ENCODE peak calls at places on chromosomes 7 and 10, in eight cellular contexts. G, L, Z, W, R, E, S and J are unnamed samples.

GRCh38 chr7:47153571-47153970 is 428.3 kb downstream of the TNS3 start:
- DNase-seq in G (no peak), L (peak), Z (no peak), W (no peak), R (no peak), E (no peak), S (peak), J (no peak)

GRCh38 chr7:101829374-101829773 is 11.9 kb downstream of the CUX1 start:
- DNase-seq in G (no peak), L (no peak), Z (no peak), W (no peak), R (no peak), E (no peak), S (no peak), J (no peak)

GRCh38 chr7:2657920-2658671 is 26.3 kb downstream of the TTYH3 start:
- DNase-seq in G (no peak), L (no peak), Z (no peak), W (no peak), R (no peak), E (no peak), S (no peak), J (no peak)

GRCh38 chr7:155299539-155300202 is 2.0 kb downstream of the INSIG1 start:
- DNase-seq in G (peak), L (peak), Z (no peak), W (no peak), R (no peak), E (peak), S (peak), J (no peak)

GRCh38 chr10:132365102-132365501 is 31.9 kb upstream of the PWWP2B start:
- DNase-seq in G (no peak), L (no peak), Z (no peak), W (no peak), R (no peak), E (no peak), S (no peak), J (no peak)

GRCh38 chr7:17854297-17855047 is 85.8 kb downstream of the SNX13 start:
- DNase-seq in G (no peak), L (no peak), Z (no peak), W (no peak), R (no peak), E (no peak), S (no peak), J (no peak)

GRCh38 chr7:151472644-151473380 is 32.9 kb upstream of the CRYGN start:
- DNase-seq in G (no peak), L (no peak), Z (no peak), W (no peak), R (no peak), E (peak), S (no peak), J (no peak)

GRCh38 chr10:5628798-5629788 is 37.3 kb downstream of the ASB13 start:
- DNase-seq in G (peak), L (peak), Z (no peak), W (peak), R (no peak), E (peak), S (no peak), J (no peak)

GRCh38 chr10:113704637-113705343 is 25.1 kb downstream of the CASP7 start:
- DNase-seq in G (peak), L (peak), Z (no peak), W (peak), R (peak), E (peak), S (peak), J (no peak)

GRCh38 chr7:110534241-110534931 is 556.5 kb upstream of the LRRN3 start:
- DNase-seq in G (no peak), L (no peak), Z (no peak), W (peak), R (no peak), E (no peak), S (no peak), J (no peak)

GRCh38 chr7:142880886-142881505 is 4.5 kb downstream of the TRPV6 start:
- DNase-seq in G (peak), L (peak), Z (no peak), W (peak), R (peak), E (peak), S (peak), J (no peak)

GRCh38 chr10:93062499-93063216 is 2.1 kb downstream of the CYP26C1 start:
- DNase-seq in G (peak), L (no peak), Z (peak), W (peak), R (no peak), E (peak), S (no peak), J (no peak)

GRCh38 chr10:119516381-119517234 is 25.9 kb downstream of the RGS10 start:
- DNase-seq in G (peak), L (peak), Z (no peak), W (peak), R (peak), E (peak), S (no peak), J (no peak)

GRCh38 chr7:143183024-143183423 is at the start of gene TAS2R39:
- DNase-seq in G (no peak), L (no peak), Z (no peak), W (no peak), R (no peak), E (no peak), S (no peak), J (no peak)

GRCh38 chr10:92146072-92146471 is 144.8 kb downstream of the CPEB3 start:
- DNase-seq in G (no peak), L (no peak), Z (no peak), W (no peak), R (no peak), E (peak), S (no peak), J (no peak)

GRCh38 chr10:132737390-132738048 is 48.4 kb downstream of the NKX6-2 start:
- DNase-seq in G (no peak), L (no peak), Z (no peak), W (no peak), R (no peak), E (no peak), S (no peak), J (no peak)

GRCh38 chr10:27542812-27543211 is 38.7 kb downstream of the RAB18 start:
- DNase-seq in G (no peak), L (no peak), Z (no peak), W (peak), R (no peak), E (no peak), S (peak), J (no peak)

GRCh38 chr10:114042895-114043531 is 653 bp upstream of the ADRB1 start:
- DNase-seq in G (no peak), L (peak), Z (peak), W (peak), R (peak), E (peak), S (no peak), J (no peak)

GRCh38 chr10:43461950-43462349 is 25.0 kb downstream of the ZNF487 start:
- DNase-seq in G (peak), L (peak), Z (peak), W (peak), R (peak), E (peak), S (peak), J (peak)

GRCh38 chr7:130970196-130970595 is 236.2 kb upstream of the KLF14 start:
- DNase-seq in G (no peak), L (no peak), Z (no peak), W (no peak), R (no peak), E (no peak), S (no peak), J (no peak)

GRCh38 chr7:10560497-10560896 is 413.2 kb upstream of the PHF14 start:
- DNase-seq in G (no peak), L (no peak), Z (no peak), W (no peak), R (no peak), E (no peak), S (no peak), J (no peak)